ENCODE peak calls at places on chromosomes 1 and 21, in eight cellular contexts. T is dorsolateral prefrontal cortex; Z is HCT116; Q is GM04503; S is NCI-H2081; K is caudate nucleus; E is NCI-H1105 treated with DMSO at 0.1 percent for 48 hours; A is activated CD4-positive, alpha-beta T cell treated with anti-CD3 and anti-CD28 coated beads for 24 hours. D is an unnamed sample.

GRCh38 chr1:109776206-109776835 is 12.6 kb upstream of the EPS8L3 start:
- DNase-seq in T (no peak), Z (no peak), Q (no peak), S (no peak), K (no peak), E (no peak), A (no peak), D (no peak)

GRCh38 chr1:203625623-203626189 is 926 bp upstream of the ATP2B4 start:
- DNase-seq in T (no peak), Z (no peak), Q (no peak), S (peak), K (no peak), E (peak), A (no peak), D (peak)

GRCh38 chr1:25430666-25431494 is at the start of gene MACO1:
- DNase-seq in T (peak), Z (peak), Q (peak), S (peak), K (peak), E (peak), A (peak), D (peak)

GRCh38 chr1:113808450-113809195 is 3.7 kb downstream of the RSBN1 start:
- DNase-seq in T (no peak), Z (no peak), Q (no peak), S (no peak), K (no peak), E (no peak), A (no peak), D (no peak)

GRCh38 chr1:221418346-221418745 is 323.5 kb downstream of the DUSP10 start:
- DNase-seq in T (no peak), Z (no peak), Q (no peak), S (no peak), K (no peak), E (no peak), A (no peak), D (no peak)

GRCh38 chr1:175725684-175726083 is 17.7 kb downstream of the TNR start:
- DNase-seq in T (no peak), Z (no peak), Q (no peak), S (no peak), K (no peak), E (no peak), A (no peak), D (peak)

GRCh38 chr1:209106237-209106741 is 477.2 kb upstream of the CAMK1G start:
- DNase-seq in T (peak), Z (no peak), Q (peak), S (peak), K (no peak), E (peak), A (no peak), D (no peak)

GRCh38 chr21:43712268-43712942 is 6.5 kb upstream of the PDXK start:
- DNase-seq in T (no peak), Z (peak), Q (no peak), S (peak), K (no peak), E (peak), A (no peak), D (no peak)

GRCh38 chr1:35062518-35063196 is 16.5 kb upstream of the ZMYM1 start:
- DNase-seq in T (no peak), Z (no peak), Q (no peak), S (peak), K (no peak), E (no peak), A (no peak), D (no peak)

GRCh38 chr1:49136738-49137251 is 360.1 kb upstream of the BEND5 start:
- DNase-seq in T (no peak), Z (no peak), Q (no peak), S (no peak), K (no peak), E (no peak), A (no peak), D (no peak)

GRCh38 chr1:28027660-28028059 is 60.8 kb downstream of the EYA3 start:
- DNase-seq in T (no peak), Z (no peak), Q (no peak), S (no peak), K (no peak), E (no peak), A (no peak), D (no peak)

GRCh38 chr1:31376374-31377134 is 3.7 kb upstream of the FABP3 start:
- DNase-seq in T (peak), Z (no peak), Q (peak), S (no peak), K (peak), E (peak), A (no peak), D (no peak)

GRCh38 chr1:192559115-192560006 is 16.2 kb upstream of the RGS1 start:
- DNase-seq in T (no peak), Z (peak), Q (peak), S (no peak), K (no peak), E (no peak), A (no peak), D (no peak)

GRCh38 chr1:234727018-234727757 is 117.2 kb upstream of the IRF2BP2 start:
- DNase-seq in T (no peak), Z (no peak), Q (no peak), S (peak), K (no peak), E (peak), A (no peak), D (peak)

GRCh38 chr21:17461582-17461981 is 51.3 kb upstream of the CXADR start:
- DNase-seq in T (no peak), Z (no peak), Q (no peak), S (no peak), K (no peak), E (no peak), A (no peak), D (peak)

GRCh38 chr1:224504642-224505041 is 70.0 kb upstream of the WDR26 start:
- DNase-seq in T (no peak), Z (no peak), Q (no peak), S (no peak), K (no peak), E (no peak), A (no peak), D (no peak)

GRCh38 chr21:39676054-39676771 is 63.5 kb downstream of the B3GALT5 start:
- DNase-seq in T (no peak), Z (no peak), Q (no peak), S (peak), K (no peak), E (peak), A (no peak), D (no peak)

GRCh38 chr1:969260-969855 is 3.1 kb downstream of the PLEKHN1 start:
- DNase-seq in T (no peak), Z (no peak), Q (no peak), S (no peak), K (no peak), E (no peak), A (no peak), D (no peak)

GRCh38 chr1:17161926-17162800 is 42.8 kb upstream of the PADI1 start:
- DNase-seq in T (no peak), Z (no peak), Q (no peak), S (no peak), K (no peak), E (no peak), A (no peak), D (no peak)

GRCh38 chr1:145985502-145986439 is 10.6 kb downstream of the TXNIP start:
- DNase-seq in T (no peak), Z (peak), Q (no peak), S (no peak), K (no peak), E (peak), A (no peak), D (peak)

D was measured in SK-MEL-5.